ENCODE peak calls at places on chromosomes 5 and 9, in four cellular contexts. O, M, P and G are unnamed samples.

GRCh38 chr5:16809816-16810502 is 126.1 kb downstream of the MYO10 start:
- DNase-seq in O (no peak), M (peak), P (no peak), G (no peak)

GRCh38 chr9:70407081-70407503 is 7.4 kb downstream of the KLF9 start:
- DNase-seq in O (no peak), M (no peak), P (no peak), G (no peak)

GRCh38 chr9:79023134-79023577 is 548.6 kb upstream of the TLE4 start:
- DNase-seq in O (no peak), M (no peak), P (no peak), G (no peak)

GRCh38 chr5:116572375-116573278 is 2.0 kb downstream of the SEMA6A start:
- DNase-seq in O (peak), M (no peak), P (no peak), G (peak)

GRCh38 chr5:124871299-124871698 is 124.9 kb upstream of the ZNF608 start:
- DNase-seq in O (no peak), M (no peak), P (no peak), G (no peak)

GRCh38 chr5:125558466-125558865 is 812.0 kb upstream of the ZNF608 start:
- DNase-seq in O (no peak), M (no peak), P (no peak), G (no peak)

GRCh38 chr5:39040875-39041274 is 33.3 kb downstream of the RICTOR start:
- DNase-seq in O (no peak), M (no peak), P (no peak), G (no peak)

GRCh38 chr5:173907686-173908371 is 19.7 kb downstream of the CPEB4 start:
- DNase-seq in O (no peak), M (no peak), P (no peak), G (no peak)

GRCh38 chr5:88847410-88847809 is 35.6 kb downstream of the MEF2C start:
- DNase-seq in O (no peak), M (no peak), P (no peak), G (no peak)

GRCh38 chr5:50300878-50301277 is 140.2 kb downstream of the EMB start:
- DNase-seq in O (no peak), M (no peak), P (no peak), G (no peak)

GRCh38 chr9:18829858-18830257 is 203.2 kb downstream of the SAXO1 start:
- DNase-seq in O (no peak), M (no peak), P (no peak), G (no peak)

GRCh38 chr5:124655943-124656459 is 90.4 kb downstream of the ZNF608 start:
- DNase-seq in O (no peak), M (peak), P (peak), G (peak)

GRCh38 chr9:21680590-21680989 is 121.8 kb upstream of the MTAP start:
- DNase-seq in O (no peak), M (no peak), P (no peak), G (no peak)

GRCh38 chr9:37538099-37538498 is 38.1 kb downstream of the FBXO10 start:
- DNase-seq in O (no peak), M (no peak), P (no peak), G (no peak)

GRCh38 chr5:179890751-179891682 is 16.7 kb downstream of the TBC1D9B start:
- DNase-seq in O (no peak), M (no peak), P (no peak), G (no peak)

GRCh38 chr5:9545301-9545958 is 445 bp downstream of the SEMA5A start:
- DNase-seq in O (peak), M (no peak), P (no peak), G (no peak)

GRCh38 chr5:133820516-133820915 is 147.9 kb downstream of the C5orf15 start:
- DNase-seq in O (no peak), M (no peak), P (no peak), G (no peak)

GRCh38 chr9:98216391-98216790 is 24.0 kb upstream of the CORO2A start:
- DNase-seq in O (no peak), M (no peak), P (no peak), G (no peak)

GRCh38 chr9:11319477-11320060 is 706.8 kb upstream of the PTPRD start:
- DNase-seq in O (peak), M (no peak), P (no peak), G (peak)

GRCh38 chr5:74424162-74424868 is 216.2 kb downstream of the ENC1 start:
- DNase-seq in O (no peak), M (peak), P (no peak), G (no peak)

GRCh38 chr5:78923622-78923970 is 61.5 kb downstream of the ARSB start:
- DNase-seq in O (no peak), M (no peak), P (no peak), G (no peak)

GRCh38 chr5:170348069-170348702 is 41.0 kb downstream of the KCNMB1 start:
- DNase-seq in O (no peak), M (no peak), P (no peak), G (no peak)

DNA sequence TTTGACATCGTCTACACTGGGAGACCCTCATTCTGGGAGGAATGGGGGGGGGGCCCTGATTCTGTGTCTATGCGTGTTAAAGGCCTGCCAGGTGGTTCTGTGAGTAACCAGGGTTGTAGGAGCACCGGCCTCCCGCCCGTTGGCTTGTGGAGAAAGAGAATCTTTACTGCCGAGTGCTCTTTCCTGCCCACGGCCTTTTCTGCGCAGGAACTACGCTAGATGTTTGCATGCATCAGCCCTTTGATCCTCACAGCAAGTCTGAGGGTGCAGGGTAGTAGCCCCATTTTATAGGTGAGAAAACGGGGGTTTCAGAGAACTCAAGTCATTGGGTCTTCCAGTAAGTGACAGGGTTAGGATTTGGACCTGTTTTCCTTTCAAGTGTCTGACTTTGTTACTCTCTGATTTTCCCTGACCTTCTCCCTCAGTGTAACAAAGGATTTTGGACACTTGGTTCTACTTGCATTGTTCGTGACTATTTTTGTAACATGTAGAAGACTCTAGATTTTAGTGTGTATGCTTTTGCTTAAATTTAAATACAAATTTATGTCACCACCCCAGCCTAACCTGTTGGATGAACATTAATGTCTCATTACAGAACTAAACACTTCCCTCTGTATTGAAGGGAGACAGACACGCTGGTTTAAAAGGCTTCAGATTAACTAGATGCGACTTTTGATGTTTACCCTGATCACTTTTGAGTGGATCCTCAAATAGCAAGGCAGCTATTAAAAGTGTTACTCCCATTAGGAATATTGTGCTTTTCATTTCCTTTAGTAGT is 22.0 kb downstream of the MAST4 start:
- DNase-seq in O (no peak), M (no peak), P (no peak), G (no peak)
- TF ChIP-seq ELF4 in O (no peak), M (no peak), P (no peak), G (no peak)

GRCh38 chr5:151699071-151699901 is 12.6 kb upstream of the SPARC start:
- DNase-seq in O (no peak), M (peak), P (no peak), G (no peak)

GRCh38 chr5:151695464-151695863 is 8.7 kb upstream of the SPARC start:
- DNase-seq in O (no peak), M (no peak), P (no peak), G (no peak)

GRCh38 chr5:151694035-151694485 is 7.3 kb upstream of the SPARC start:
- DNase-seq in O (no peak), M (peak), P (no peak), G (no peak)

GRCh38 chr5:151697452-151697851 is 10.7 kb upstream of the SPARC start:
- DNase-seq in O (no peak), M (no peak), P (no peak), G (no peak)

DNA sequence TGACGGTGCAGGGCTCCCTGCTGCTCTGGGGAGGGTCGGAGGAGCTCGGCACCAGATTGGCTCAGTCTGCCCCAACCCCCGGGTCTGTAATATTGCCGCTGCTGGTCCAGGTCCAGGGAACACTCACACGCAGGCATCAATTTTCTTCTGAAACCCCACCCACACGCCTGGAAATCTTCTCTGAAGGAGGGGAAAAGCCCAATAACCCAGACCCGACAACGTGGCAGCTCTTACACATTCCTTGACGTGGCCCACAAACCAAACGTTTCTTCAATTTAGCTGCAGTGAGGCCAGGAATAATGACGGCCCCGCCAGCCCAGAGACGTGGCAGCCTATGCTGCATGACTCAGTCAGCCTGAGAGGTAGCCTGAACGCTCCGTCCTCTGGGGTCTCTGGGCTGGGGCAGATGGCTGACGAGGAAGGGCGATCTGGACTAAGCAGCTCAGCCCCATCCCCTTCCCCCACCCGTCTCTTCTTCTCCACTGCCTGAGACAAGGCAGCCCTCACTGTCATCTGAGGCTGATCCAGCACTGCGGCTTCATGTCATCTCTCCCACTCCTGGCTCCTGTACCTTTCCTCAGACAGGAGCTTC is 9.9 kb upstream of the SPARC start:
- DNase-seq in O (peak), M (no peak), P (no peak), G (no peak)
- TF ChIP-seq ELF4 in O (no peak), M (no peak), P (no peak), G (no peak)

GRCh38 chr5:160312139-160312959 is at the start of gene CCNJL:
- DNase-seq in O (peak), M (peak), P (peak), G (peak)
- TF ChIP-seq ELF4 in O (no peak), M (no peak), P (no peak), G (no peak)

GRCh38 chr5:154505567-154505966 is 27.5 kb upstream of the HAND1 start:
- DNase-seq in O (peak), M (no peak), P (no peak), G (peak)

GRCh38 chr5:154502180-154502579 is 24.2 kb upstream of the HAND1 start:
- DNase-seq in O (no peak), M (no peak), P (no peak), G (no peak)

GRCh38 chr5:154498597-154499393 is 20.8 kb upstream of the HAND1 start:
- DNase-seq in O (no peak), M (no peak), P (no peak), G (no peak)

GRCh38 chr5:154503698-154504039 is 25.6 kb upstream of the HAND1 start:
- DNase-seq in O (no peak), M (no peak), P (no peak), G (no peak)

DNA sequence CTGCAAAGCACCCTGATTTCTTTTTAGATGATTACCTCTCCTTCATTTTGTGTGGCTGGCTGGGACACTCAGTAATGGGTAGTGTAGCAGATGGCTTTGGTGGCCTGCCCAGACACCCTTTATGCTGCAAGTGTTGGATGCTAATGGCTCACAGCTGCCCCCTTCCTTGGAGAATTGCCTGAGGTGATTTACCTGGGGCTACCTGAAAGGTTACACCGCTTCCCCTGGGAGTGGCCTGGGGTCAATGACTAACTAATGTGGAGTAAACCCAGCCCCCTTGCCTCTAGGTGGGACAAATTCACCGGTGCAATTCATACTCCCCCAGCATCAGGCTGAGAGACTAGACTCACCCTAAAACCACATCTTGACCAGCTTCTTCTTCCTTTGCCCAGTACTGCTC is 23.5 kb upstream of the HAND1 start:
- DNase-seq in O (peak), M (no peak), P (no peak), G (no peak)
- TF ChIP-seq ELF4 in O (no peak), M (no peak), P (no peak), G (no peak)

GRCh38 chr5:72191404-72191803 is 84.1 kb downstream of the MAP1B start:
- DNase-seq in O (no peak), M (no peak), P (no peak), G (no peak)

GRCh38 chr5:72195581-72195980 is 88.3 kb downstream of the MAP1B start:
- DNase-seq in O (no peak), M (no peak), P (no peak), G (no peak)

GRCh38 chr5:72197393-72197792 is 90.1 kb downstream of the MAP1B start:
- DNase-seq in O (no peak), M (no peak), P (no peak), G (no peak)

GRCh38 chr5:72199681-72200080 is 92.4 kb downstream of the MAP1B start:
- DNase-seq in O (no peak), M (no peak), P (no peak), G (no peak)

GRCh38 chr5:72194846-72195245 is 87.6 kb downstream of the MAP1B start:
- DNase-seq in O (no peak), M (no peak), P (no peak), G (no peak)
- TF ChIP-seq ELF4 in O (no peak), M (no peak), P (no peak), G (no peak)

DNA sequence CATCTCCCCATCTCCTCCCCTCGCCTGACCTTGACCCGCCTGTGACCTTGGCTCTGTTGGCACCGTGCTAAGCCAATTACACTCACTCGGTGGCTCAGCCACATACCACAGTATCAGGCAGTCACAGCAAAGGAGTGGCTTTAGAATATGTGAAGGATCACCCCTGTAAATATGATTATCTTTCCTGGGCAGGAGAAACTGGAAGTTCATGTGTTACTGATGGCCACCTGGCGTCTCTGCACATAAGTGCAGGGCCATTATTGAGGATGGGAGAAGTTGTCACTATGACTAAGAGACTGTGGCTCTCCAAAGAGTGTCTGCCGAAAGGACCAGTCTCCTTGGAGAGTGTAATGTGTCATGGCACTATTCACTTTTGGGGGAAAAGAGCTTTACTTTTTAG is 116.9 kb upstream of the S1PR3 start:
- DNase-seq in O (no peak), M (peak), P (peak), G (no peak)
- TF ChIP-seq ELF4 in O (no peak), M (no peak), P (no peak), G (no peak)

DNA sequence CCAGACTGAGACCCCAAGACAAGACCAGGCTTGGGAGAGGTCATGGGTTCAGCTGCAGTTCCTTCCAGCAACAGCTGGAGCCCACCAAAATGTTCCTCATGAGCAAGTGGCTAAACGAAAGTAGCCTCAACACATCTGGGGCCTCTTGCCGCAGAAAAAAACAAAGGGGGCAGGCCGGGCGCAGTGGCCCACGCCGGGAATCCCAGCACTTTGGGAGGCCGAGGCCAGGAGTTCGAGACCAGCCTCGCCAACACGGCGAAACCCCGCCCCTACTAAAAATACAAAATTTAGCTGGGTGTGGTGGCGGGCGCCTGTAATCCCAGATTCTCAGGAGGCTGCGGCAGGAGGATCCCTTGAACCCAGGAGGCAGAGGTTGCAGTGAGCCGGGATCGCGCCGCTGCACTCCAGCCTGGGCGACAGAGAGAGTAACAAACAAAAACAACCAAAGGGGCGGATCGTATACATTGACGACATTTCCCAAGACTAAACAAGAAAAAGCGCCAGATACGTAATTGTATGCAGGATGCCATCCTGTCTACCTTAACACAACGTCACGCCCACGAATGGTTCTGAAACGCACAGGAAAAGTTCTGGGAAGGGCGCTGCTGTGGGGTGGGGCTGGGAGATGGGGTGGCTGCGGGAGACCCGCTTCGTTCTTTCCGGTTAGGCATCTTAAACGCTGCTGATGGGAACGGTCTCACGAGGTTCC is 1.7 kb downstream of the INPP5E start:
- DNase-seq in O (no peak), M (no peak), P (no peak), G (no peak)
- TF ChIP-seq ELF4 in O (no peak), M (no peak), P (no peak), G (no peak)

DNA sequence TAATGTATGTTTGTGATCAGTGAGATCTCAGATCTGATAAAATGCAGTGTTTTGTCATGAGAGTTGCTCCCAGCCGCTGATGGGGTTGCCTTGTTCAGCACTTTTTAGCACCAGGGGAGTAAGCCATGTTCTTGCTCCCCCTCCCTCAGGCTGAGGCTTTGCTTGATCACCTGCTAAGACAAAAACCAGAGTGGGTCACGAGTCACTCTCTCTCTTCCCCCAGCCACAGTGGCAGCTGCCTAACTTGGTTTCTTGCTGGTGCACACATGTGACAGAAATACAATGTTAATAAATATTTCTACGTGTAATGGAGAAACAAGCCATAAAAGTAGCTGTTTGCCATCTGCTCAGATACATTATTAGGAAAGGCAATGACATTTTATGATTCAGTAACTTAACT is 212.4 kb upstream of the DMRT1 start:
- DNase-seq in O (no peak), M (no peak), P (no peak), G (no peak)
- TF ChIP-seq ELF4 in O (no peak), M (no peak), P (no peak), G (no peak)